ENCODE peak calls at places on chromosome 6, in nine cellular contexts. F, W, S, A, X, T, B, Z and I are unnamed samples.
A peak's percentile ranks its signal among the peaks of the same experiment; 100 is the strongest.

GRCh38 chr6:163249651-163250101 is 164.8 kb upstream of the QKI start:
- DNase-seq in F (no peak), W (no peak), S (no peak), A (no peak), X (no peak), T (no peak), B (peak; percentile 55), Z (no peak), I (peak; percentile 80)

GRCh38 chr6:45836984-45837383 is 178.7 kb downstream of the CLIC5 start:
- DNase-seq in F (no peak), W (no peak), S (no peak), A (no peak), X (no peak), T (no peak), B (no peak), Z (no peak), I (no peak)

GRCh38 chr6:5843078-5843477 is 163.6 kb downstream of the NRN1 start:
- DNase-seq in F (no peak), W (no peak), S (no peak), A (no peak), X (no peak), T (no peak), B (no peak), Z (no peak), I (no peak)

GRCh38 chr6:140541288-140541687 is 1166.8 kb upstream of the CITED2 start:
- DNase-seq in F (peak; percentile 54), W (no peak), S (no peak), A (no peak), X (no peak), T (no peak), B (no peak), Z (no peak), I (peak; percentile 56)

GRCh38 chr6:170464080-170464479 is 89.0 kb downstream of the PSMB1 start:
- DNase-seq in F (no peak), W (no peak), S (no peak), A (no peak), X (no peak), T (no peak), B (no peak), Z (no peak), I (no peak)

GRCh38 chr6:153013438-153013837 is 10.9 kb upstream of the MTRF1L start:
- DNase-seq in F (no peak), W (no peak), S (no peak), A (no peak), X (no peak), T (no peak), B (no peak), Z (no peak), I (peak; percentile 32)

GRCh38 chr6:137699036-137699683 is 167.9 kb upstream of the TNFAIP3 start:
- DNase-seq in F (peak; percentile 52), W (no peak), S (no peak), A (no peak), X (no peak), T (no peak), B (no peak), Z (no peak), I (no peak)

GRCh38 chr6:133128191-133128590 is 113.0 kb upstream of the EYA4 start:
- DNase-seq in F (peak; percentile 56), W (no peak), S (no peak), A (no peak), X (no peak), T (no peak), B (no peak), Z (no peak), I (no peak)

GRCh38 chr6:136524936-136525413 is 25.2 kb downstream of the MAP7 start:
- DNase-seq in F (no peak), W (no peak), S (no peak), A (no peak), X (no peak), T (no peak), B (no peak), Z (no peak), I (no peak)

GRCh38 chr6:39850897-39851296 is 58.7 kb downstream of the DAAM2 start:
- DNase-seq in F (no peak), W (no peak), S (no peak), A (no peak), X (no peak), T (no peak), B (no peak), Z (no peak), I (no peak)

GRCh38 chr6:43630980-43631619 is 2.0 kb upstream of the GTPBP2 start:
- DNase-seq in F (no peak), W (no peak), S (no peak), A (no peak), X (no peak), T (no peak), B (no peak), Z (no peak), I (no peak)

GRCh38 chr6:146292506-146292905 is 251.1 kb upstream of the RAB32 start:
- DNase-seq in F (no peak), W (no peak), S (no peak), A (no peak), X (no peak), T (no peak), B (no peak), Z (no peak), I (no peak)

GRCh38 chr6:13384966-13385365 is 56.6 kb upstream of the TBC1D7 start:
- DNase-seq in F (no peak), W (no peak), S (no peak), A (no peak), X (no peak), T (no peak), B (no peak), Z (peak; percentile 72), I (no peak)

GRCh38 chr6:108117427-108118358 is 43.2 kb upstream of the OSTM1 start:
- DNase-seq in F (no peak), W (peak; percentile 92), S (no peak), A (peak; percentile 56), X (peak; percentile 70), T (peak; percentile 71), B (peak; percentile 69), Z (no peak), I (no peak)

DNA sequence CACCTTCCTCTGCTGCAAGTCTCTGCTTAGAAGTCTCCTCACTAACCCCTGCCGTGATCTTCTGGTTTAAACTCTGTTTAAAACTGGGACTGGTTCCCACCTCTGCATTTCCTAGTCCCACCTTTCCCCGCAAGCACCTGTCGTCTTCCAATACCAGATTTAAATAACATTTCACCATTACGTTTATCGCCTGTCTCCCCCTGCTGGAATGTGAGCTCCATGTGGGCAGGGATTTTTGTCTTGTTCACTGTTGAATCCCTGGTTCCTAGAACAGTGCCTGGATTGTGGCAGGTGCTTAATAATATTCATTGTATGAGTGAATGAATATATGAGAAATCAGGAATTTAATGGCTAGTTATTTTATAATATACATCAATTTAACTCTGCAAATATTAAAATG is 2.7 kb downstream of the GUCA1A start:
- DNase-seq in F (no peak), W (no peak), S (no peak), A (no peak), X (peak; percentile 42), T (peak; percentile 46), B (no peak), Z (no peak), I (no peak)
- TF ChIP-seq CTCF in F (peak; percentile 29), W (no peak), S (peak; percentile 34), A (no peak), X (peak; percentile 16), T (peak; percentile 67), B (no peak), Z (no peak), I (peak; percentile 44)

DNA sequence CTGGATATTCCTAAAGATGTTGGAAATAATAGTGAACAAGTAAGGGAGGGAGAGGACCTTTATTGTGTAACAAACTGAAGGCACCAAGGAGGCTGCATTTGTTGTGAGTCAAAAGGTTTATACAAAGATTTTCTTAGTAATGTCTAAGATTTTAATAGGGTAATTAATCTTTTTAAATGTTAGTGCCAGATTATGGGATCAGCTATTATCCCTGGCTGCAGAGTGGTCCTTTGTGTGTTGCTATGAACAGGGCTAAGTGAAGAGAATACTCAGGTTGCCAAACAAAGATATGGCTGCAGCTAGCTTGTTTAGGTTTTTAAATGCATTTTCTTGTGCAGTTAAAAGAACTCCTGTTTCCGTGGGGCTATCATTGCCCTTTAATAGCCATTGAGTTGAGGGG is 226.4 kb downstream of the RNF144B start:
- DNase-seq in F (no peak), W (no peak), S (no peak), A (no peak), X (no peak), T (no peak), B (no peak), Z (no peak), I (no peak)
- TF ChIP-seq CTCF in F (no peak), W (no peak), S (no peak), A (no peak), X (no peak), T (no peak), B (no peak), Z (no peak), I (no peak)

DNA sequence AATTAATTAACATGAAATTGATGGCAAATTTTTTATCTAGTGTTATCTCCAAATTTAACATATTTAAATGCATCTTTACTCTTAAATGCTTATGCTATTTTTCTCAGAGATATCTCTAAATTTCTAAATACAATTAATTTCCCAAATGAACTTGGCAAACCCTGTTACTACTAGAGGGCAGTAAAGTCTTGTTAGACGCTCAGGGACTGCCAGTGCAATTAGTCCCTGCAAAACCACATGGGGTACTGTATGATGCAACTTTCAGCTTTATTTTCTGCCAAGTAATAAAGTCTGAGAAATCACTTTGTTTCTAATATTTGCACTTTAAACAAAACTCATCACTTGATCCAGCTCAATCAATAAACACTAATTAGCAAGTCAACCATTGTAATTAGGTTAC is 76.0 kb upstream of the ADGRB3 start:
- DNase-seq in F (no peak), W (no peak), S (no peak), A (no peak), X (no peak), T (no peak), B (no peak), Z (no peak), I (peak; percentile 31)
- TF ChIP-seq CTCF in F (no peak), W (no peak), S (no peak), A (no peak), X (no peak), T (peak; percentile 47), B (no peak), Z (no peak), I (no peak)

GRCh38 chr6:2524090-2524489 is 226.6 kb downstream of the MYLK4 start:
- DNase-seq in F (no peak), W (no peak), S (no peak), A (no peak), X (no peak), T (no peak), B (no peak), Z (no peak), I (no peak)
- TF ChIP-seq CTCF in F (peak; percentile 30), W (no peak), S (peak; percentile 34), A (peak; percentile 40), X (peak; percentile 15), T (peak; percentile 51), B (no peak), Z (no peak), I (peak; percentile 24)

DNA sequence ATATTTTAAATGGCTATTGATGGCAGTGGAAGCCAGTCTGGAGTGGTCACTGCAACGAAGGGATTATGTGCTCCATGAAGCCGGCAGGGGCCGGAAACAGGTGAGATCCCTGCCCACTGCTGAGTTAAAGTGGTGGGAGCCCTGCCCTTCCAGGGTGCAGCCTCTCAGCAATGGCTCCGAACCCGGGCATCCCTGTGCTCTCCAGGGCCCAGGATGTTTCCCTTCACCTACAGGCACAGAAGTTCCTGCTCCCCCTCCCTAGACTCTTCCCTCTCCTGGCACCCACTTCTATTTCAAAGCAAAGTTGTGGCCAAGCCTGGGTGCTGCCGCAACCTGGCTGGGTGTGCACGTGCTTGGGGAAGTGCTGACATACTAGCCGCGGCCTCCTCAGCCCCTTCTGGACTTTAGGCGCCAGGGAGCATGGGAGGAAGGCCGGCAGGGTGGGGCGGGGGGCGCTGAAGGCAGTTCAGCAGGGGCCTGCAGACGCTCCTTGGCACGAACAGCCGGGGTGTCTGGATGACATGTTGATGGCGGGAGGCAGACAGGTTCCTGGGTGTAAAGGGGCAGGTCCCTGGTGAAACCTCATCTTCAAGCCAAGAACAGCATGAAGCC is 452.3 kb downstream of the HTR1B start:
- DNase-seq in F (no peak), W (no peak), S (no peak), A (no peak), X (no peak), T (no peak), B (no peak), Z (no peak), I (no peak)
- TF ChIP-seq CTCF in F (no peak), W (no peak), S (no peak), A (no peak), X (no peak), T (no peak), B (no peak), Z (no peak), I (no peak)